ENCODE peak calls at places on chromosomes 11 and 22, in five cellular contexts. S is spleen, U is pancreas, J is BJ, Z is neural progenitor cell. E is an unnamed sample. For H3K36me3 and H3K27me3, the result is how much of the 10 kb centered on the place peaks cover.

GRCh38 chr11:134542401-134543143 is 130.5 kb upstream of the B3GAT1 start:
- DNase-seq in S (no peak), U (no peak), J (no peak), Z (no peak), E (no peak)

GRCh38 chr22:18909556-18909955 is 3.4 kb downstream of the DGCR6 start:
- DNase-seq in S (no peak), U (no peak), J (no peak), Z (no peak), E (no peak)

GRCh38 chr22:45224988-45225731 is 15.5 kb downstream of the KIAA0930 start:
- DNase-seq in S (peak), U (no peak), J (no peak), Z (no peak), E (peak)

GRCh38 chr22:32737811-32738210 is 63.7 kb upstream of the TIMP3 start:
- DNase-seq in S (no peak), U (no peak), J (no peak), Z (no peak), E (no peak)

GRCh38 chr22:19876314-19876940 is 21.8 kb upstream of the GNB1L start:
- DNase-seq in S (peak), U (peak), J (no peak), Z (no peak), E (peak)

GRCh38 chr11:47714554-47715081 is 551 bp downstream of the AGBL2 start:
- DNase-seq in S (peak), U (no peak), J (no peak), Z (peak), E (no peak)

GRCh38 chr22:36536717-36537116 is 7.8 kb upstream of the EIF3D start:
- DNase-seq in S (no peak), U (no peak), J (no peak), Z (no peak), E (no peak)

GRCh38 chr11:95256204-95256819 is 25.3 kb upstream of the SESN3 start:
- DNase-seq in S (no peak), U (no peak), J (no peak), Z (no peak), E (no peak)

GRCh38 chr11:41237386-41237785 is 222.1 kb downstream of the LRRC4C start:
- DNase-seq in S (no peak), U (no peak), J (no peak), Z (peak), E (peak)

GRCh38 chr11:128553662-128554392 is 33.5 kb downstream of the ETS1 start:
- DNase-seq in S (no peak), U (no peak), J (no peak), Z (peak), E (no peak)

GRCh38 chr22:38843201-38843715 is 570 bp downstream of the NPTXR start:
- DNase-seq in S (peak), U (no peak), J (no peak), Z (peak), E (peak)

GRCh38 chr22:33126881-33127280 is 68.7 kb upstream of the SYN3 start:
- DNase-seq in S (no peak), U (no peak), J (no peak), Z (peak), E (peak)

DNA sequence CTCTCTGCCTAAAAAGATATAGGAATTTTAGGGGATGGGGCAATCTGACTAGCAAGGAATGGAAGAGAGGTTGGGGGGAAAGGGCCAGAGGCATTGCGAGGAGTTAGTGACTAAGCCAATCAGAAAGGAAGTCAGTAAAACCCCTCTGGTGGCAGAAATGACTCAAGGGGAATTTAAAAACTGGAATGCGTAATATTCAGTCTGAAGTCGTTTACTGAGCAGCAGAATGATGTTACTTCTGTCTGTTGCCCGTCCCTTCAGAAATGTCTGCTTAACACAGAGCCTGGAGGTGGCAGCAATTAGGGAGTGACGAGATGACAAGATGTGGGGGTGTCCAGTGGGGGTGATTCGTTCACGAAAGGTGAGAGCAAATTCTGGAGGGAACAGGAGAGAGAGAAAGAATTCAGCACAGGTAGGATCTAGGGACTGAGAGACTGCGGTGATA is 107.7 kb upstream of the CLMP start:
- DNase-seq in S (no peak), U (no peak), J (peak), Z (peak), E (no peak)
- H3K4me3 ChIP-seq in S (no peak), U (no peak), J (no peak), Z (no peak), E (no peak)

GRCh38 chr22:17105143-17106129 is 15.7 kb downstream of the TMEM121B start:
- DNase-seq in S (no peak), U (no peak), J (no peak), Z (no peak), E (peak)
- H3K36me3 ChIP-seq in S (under half), U (under half), J (under half), Z (under half), E (under half)

GRCh38 chr11:2519879-2520735 is 75.3 kb downstream of the KCNQ1 start:
- DNase-seq in S (peak), U (peak), J (no peak), Z (peak), E (peak)
- H3K27me3 ChIP-seq in S (under half), U (under half), J (under half), Z (under half), E (under half)

GRCh38 chr11:72720806-72721205 is 31.4 kb downstream of the ARAP1 start:
- DNase-seq in S (no peak), U (no peak), J (no peak), Z (no peak), E (no peak)
- H3K4me3 ChIP-seq in S (peak), U (peak), J (peak), Z (no peak), E (no peak)

DNA sequence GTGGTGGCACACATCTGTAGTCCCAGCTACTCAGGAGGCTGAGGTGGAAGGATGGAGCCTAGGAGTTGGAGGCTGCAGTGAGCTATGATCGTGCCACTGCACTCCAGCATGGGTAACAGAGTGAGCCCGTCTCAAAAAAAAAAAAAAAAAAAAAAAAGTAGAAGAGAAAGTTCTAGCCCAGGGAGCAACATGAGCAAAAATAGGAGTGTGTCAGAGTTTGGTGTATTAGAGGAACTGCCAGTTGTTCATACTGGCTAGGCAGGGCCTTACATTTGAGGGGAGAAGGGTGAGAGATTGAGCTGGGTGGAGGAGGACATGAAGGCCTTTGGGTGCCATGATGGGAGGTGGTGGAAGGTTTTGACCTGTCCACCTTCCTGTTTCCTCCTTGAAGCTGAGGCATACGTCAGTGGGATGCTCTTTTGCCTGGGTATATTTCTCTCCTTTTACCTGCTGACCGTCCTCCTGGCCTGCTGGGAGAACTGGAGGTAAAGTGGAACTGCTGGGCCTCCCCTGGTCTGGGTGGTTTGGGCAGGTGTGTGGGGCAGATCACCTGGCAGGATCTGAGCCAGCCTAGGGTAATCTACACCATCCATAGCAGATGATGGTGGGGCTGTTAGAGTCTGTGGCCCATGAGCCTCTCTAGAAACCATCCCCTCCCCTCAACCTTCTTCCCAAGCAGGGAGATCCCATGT is 7.3 kb downstream of the SIDT2 start:
- DNase-seq in S (peak), U (peak), J (no peak), Z (no peak), E (peak)
- H3K36me3 ChIP-seq in S (under half), U (under half), J (under half), Z (under half), E (under half)

DNA sequence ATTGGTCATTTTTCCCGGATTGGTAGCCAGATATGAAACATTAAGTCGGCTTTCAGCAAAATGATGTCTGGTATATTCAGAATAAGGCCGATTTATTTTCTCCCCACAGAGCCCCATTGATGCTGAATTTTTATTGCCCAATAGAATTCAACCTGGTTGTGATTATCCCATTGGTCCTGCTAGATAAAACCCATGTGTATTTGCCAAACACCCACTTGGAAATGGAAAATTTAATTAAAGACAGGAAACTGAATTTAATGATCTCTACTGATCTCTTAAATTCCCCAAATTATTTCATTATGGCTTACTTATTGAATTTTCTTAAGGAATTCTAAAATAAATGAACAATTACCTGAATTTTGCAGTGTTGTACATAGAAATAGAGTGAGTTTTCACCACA is 609.8 kb downstream of the NTM start:
- DNase-seq in S (no peak), U (no peak), J (no peak), Z (no peak), E (no peak)
- H3K27me3 ChIP-seq in S (under half), U (under half), J (under half), Z (under half), E (under half)